ENCODE peak calls at places on chromosomes 13 and 19, in five cellular contexts. One of them, this sample, is unnamed.

GRCh38 chr19:3655402-3656072 is 28.9 kb upstream of the CACTIN start:
- DNase-seq in stimulated activated CD4-positive, alpha-beta T cell treated with anti-CD3 and anti-CD28 coated beads, Interleukin-2, amount 100 ng/mL, for 48 hours: no peak
- DNase-seq in stimulated activated CD8-positive, alpha-beta memory T cell treated with anti-CD3 and anti-CD28 coated beads, Interleukin-12 subunit alpha, Interleukin-12 subunit beta, amount 100 ng/mL, for 4 hours: no peak
- DNase-seq in brain microvascular endothelial cell: peak
- DNase-seq in C1 segment of cervical spinal cord: no peak
- DNase-seq in this sample: peak

GRCh38 chr19:11096210-11096841 is 7.1 kb downstream of the LDLR start:
- DNase-seq in stimulated activated CD8-positive, alpha-beta memory T cell treated with anti-CD3 and anti-CD28 coated beads, Interleukin-12 subunit alpha, Interleukin-12 subunit beta, amount 100 ng/mL, for 4 hours: no peak
- DNase-seq in C1 segment of cervical spinal cord: no peak
- DNase-seq in stimulated activated CD4-positive, alpha-beta T cell treated with anti-CD3 and anti-CD28 coated beads, Interleukin-2, amount 100 ng/mL, for 48 hours: no peak
- DNase-seq in brain microvascular endothelial cell: peak
- DNase-seq in this sample: peak

GRCh38 chr13:113856716-113857065 is 7.2 kb downstream of the GAS6 start:
- DNase-seq in C1 segment of cervical spinal cord: no peak
- DNase-seq in stimulated activated CD4-positive, alpha-beta T cell treated with anti-CD3 and anti-CD28 coated beads, Interleukin-2, amount 100 ng/mL, for 48 hours: no peak
- DNase-seq in stimulated activated CD8-positive, alpha-beta memory T cell treated with anti-CD3 and anti-CD28 coated beads, Interleukin-12 subunit alpha, Interleukin-12 subunit beta, amount 100 ng/mL, for 4 hours: no peak
- DNase-seq in brain microvascular endothelial cell: no peak
- DNase-seq in this sample: no peak

GRCh38 chr13:76019421-76020044 is 383.4 kb downstream of the LMO7 start:
- DNase-seq in brain microvascular endothelial cell: no peak
- DNase-seq in C1 segment of cervical spinal cord: peak
- DNase-seq in stimulated activated CD8-positive, alpha-beta memory T cell treated with anti-CD3 and anti-CD28 coated beads, Interleukin-12 subunit alpha, Interleukin-12 subunit beta, amount 100 ng/mL, for 4 hours: no peak
- DNase-seq in stimulated activated CD4-positive, alpha-beta T cell treated with anti-CD3 and anti-CD28 coated beads, Interleukin-2, amount 100 ng/mL, for 48 hours: no peak
- DNase-seq in this sample: no peak

GRCh38 chr13:113559061-113559460 is 25.5 kb upstream of the TFDP1 start:
- DNase-seq in stimulated activated CD8-positive, alpha-beta memory T cell treated with anti-CD3 and anti-CD28 coated beads, Interleukin-12 subunit alpha, Interleukin-12 subunit beta, amount 100 ng/mL, for 4 hours: no peak
- DNase-seq in C1 segment of cervical spinal cord: no peak
- DNase-seq in stimulated activated CD4-positive, alpha-beta T cell treated with anti-CD3 and anti-CD28 coated beads, Interleukin-2, amount 100 ng/mL, for 48 hours: no peak
- DNase-seq in brain microvascular endothelial cell: no peak
- DNase-seq in this sample: no peak

GRCh38 chr19:55491546-55492360 is 3.5 kb downstream of the SSC5D start:
- DNase-seq in C1 segment of cervical spinal cord: no peak
- DNase-seq in stimulated activated CD4-positive, alpha-beta T cell treated with anti-CD3 and anti-CD28 coated beads, Interleukin-2, amount 100 ng/mL, for 48 hours: no peak
- DNase-seq in stimulated activated CD8-positive, alpha-beta memory T cell treated with anti-CD3 and anti-CD28 coated beads, Interleukin-12 subunit alpha, Interleukin-12 subunit beta, amount 100 ng/mL, for 4 hours: no peak
- DNase-seq in brain microvascular endothelial cell: no peak
- DNase-seq in this sample: no peak

GRCh38 chr13:88919970-88920628 is 1248.9 kb downstream of the SLITRK5 start:
- DNase-seq in C1 segment of cervical spinal cord: no peak
- DNase-seq in brain microvascular endothelial cell: no peak
- DNase-seq in stimulated activated CD4-positive, alpha-beta T cell treated with anti-CD3 and anti-CD28 coated beads, Interleukin-2, amount 100 ng/mL, for 48 hours: no peak
- DNase-seq in stimulated activated CD8-positive, alpha-beta memory T cell treated with anti-CD3 and anti-CD28 coated beads, Interleukin-12 subunit alpha, Interleukin-12 subunit beta, amount 100 ng/mL, for 4 hours: no peak
- DNase-seq in this sample: no peak

GRCh38 chr13:77184455-77184854 is 142.4 kb downstream of the MYCBP2 start:
- DNase-seq in stimulated activated CD4-positive, alpha-beta T cell treated with anti-CD3 and anti-CD28 coated beads, Interleukin-2, amount 100 ng/mL, for 48 hours: no peak
- DNase-seq in C1 segment of cervical spinal cord: no peak
- DNase-seq in brain microvascular endothelial cell: no peak
- DNase-seq in stimulated activated CD8-positive, alpha-beta memory T cell treated with anti-CD3 and anti-CD28 coated beads, Interleukin-12 subunit alpha, Interleukin-12 subunit beta, amount 100 ng/mL, for 4 hours: no peak
- DNase-seq in this sample: no peak

GRCh38 chr13:99353836-99354235 is 46.6 kb upstream of the GPR183 start:
- DNase-seq in brain microvascular endothelial cell: peak
- DNase-seq in stimulated activated CD4-positive, alpha-beta T cell treated with anti-CD3 and anti-CD28 coated beads, Interleukin-2, amount 100 ng/mL, for 48 hours: no peak
- DNase-seq in C1 segment of cervical spinal cord: no peak
- DNase-seq in stimulated activated CD8-positive, alpha-beta memory T cell treated with anti-CD3 and anti-CD28 coated beads, Interleukin-12 subunit alpha, Interleukin-12 subunit beta, amount 100 ng/mL, for 4 hours: no peak
- DNase-seq in this sample: no peak

GRCh38 chr13:70729369-70729768 is 621.1 kb upstream of the KLHL1 start:
- DNase-seq in C1 segment of cervical spinal cord: no peak
- DNase-seq in stimulated activated CD8-positive, alpha-beta memory T cell treated with anti-CD3 and anti-CD28 coated beads, Interleukin-12 subunit alpha, Interleukin-12 subunit beta, amount 100 ng/mL, for 4 hours: no peak
- DNase-seq in stimulated activated CD4-positive, alpha-beta T cell treated with anti-CD3 and anti-CD28 coated beads, Interleukin-2, amount 100 ng/mL, for 48 hours: no peak
- DNase-seq in brain microvascular endothelial cell: no peak
- DNase-seq in this sample: no peak

GRCh38 chr13:103466761-103467160 is 400.5 kb upstream of the SLC10A2 start:
- DNase-seq in C1 segment of cervical spinal cord: no peak
- DNase-seq in stimulated activated CD4-positive, alpha-beta T cell treated with anti-CD3 and anti-CD28 coated beads, Interleukin-2, amount 100 ng/mL, for 48 hours: no peak
- DNase-seq in brain microvascular endothelial cell: no peak
- DNase-seq in stimulated activated CD8-positive, alpha-beta memory T cell treated with anti-CD3 and anti-CD28 coated beads, Interleukin-12 subunit alpha, Interleukin-12 subunit beta, amount 100 ng/mL, for 4 hours: no peak
- DNase-seq in this sample: no peak

GRCh38 chr19:10502524-10503001 is 593 bp downstream of the KEAP1 start:
- DNase-seq in C1 segment of cervical spinal cord: peak
- DNase-seq in stimulated activated CD4-positive, alpha-beta T cell treated with anti-CD3 and anti-CD28 coated beads, Interleukin-2, amount 100 ng/mL, for 48 hours: peak
- DNase-seq in brain microvascular endothelial cell: peak
- DNase-seq in stimulated activated CD8-positive, alpha-beta memory T cell treated with anti-CD3 and anti-CD28 coated beads, Interleukin-12 subunit alpha, Interleukin-12 subunit beta, amount 100 ng/mL, for 4 hours: peak
- DNase-seq in this sample: no peak

GRCh38 chr13:97423300-97424045 is 10.5 kb upstream of the RAP2A start:
- DNase-seq in stimulated activated CD4-positive, alpha-beta T cell treated with anti-CD3 and anti-CD28 coated beads, Interleukin-2, amount 100 ng/mL, for 48 hours: no peak
- DNase-seq in stimulated activated CD8-positive, alpha-beta memory T cell treated with anti-CD3 and anti-CD28 coated beads, Interleukin-12 subunit alpha, Interleukin-12 subunit beta, amount 100 ng/mL, for 4 hours: no peak
- DNase-seq in C1 segment of cervical spinal cord: no peak
- DNase-seq in brain microvascular endothelial cell: no peak
- DNase-seq in this sample: no peak

GRCh38 chr13:29830000-29830399 is 20.4 kb downstream of the UBL3 start:
- DNase-seq in brain microvascular endothelial cell: no peak
- DNase-seq in stimulated activated CD8-positive, alpha-beta memory T cell treated with anti-CD3 and anti-CD28 coated beads, Interleukin-12 subunit alpha, Interleukin-12 subunit beta, amount 100 ng/mL, for 4 hours: no peak
- DNase-seq in C1 segment of cervical spinal cord: no peak
- DNase-seq in stimulated activated CD4-positive, alpha-beta T cell treated with anti-CD3 and anti-CD28 coated beads, Interleukin-2, amount 100 ng/mL, for 48 hours: no peak
- DNase-seq in this sample: no peak